ENCODE peak calls at places on chromosomes 13 and 19, in four cellular contexts. U is HCT116, C is neural progenitor cell, Y is GM23338. T is an unnamed sample.

GRCh38 chr13:25247345-25247744 is 39.9 kb downstream of the MTMR6 start:
- DNase-seq in U (no peak), C (no peak), Y (no peak), T (no peak)

GRCh38 chr19:10565028-10565566 is 713 bp downstream of the KRI1 start:
- DNase-seq in U (no peak), C (peak; percentile 81), Y (peak; percentile 75), T (peak; percentile 61)

GRCh38 chr19:5654931-5655330 is 25.4 kb downstream of the MICOS13 start:
- DNase-seq in U (no peak), C (no peak), Y (no peak), T (no peak)

GRCh38 chr19:10036601-10037071 is 23.4 kb downstream of the RDH8 start:
- DNase-seq in U (no peak), C (no peak), Y (no peak), T (no peak)

GRCh38 chr13:59345316-59345715 is 818.4 kb downstream of the DIAPH3 start:
- DNase-seq in U (no peak), C (no peak), Y (no peak), T (no peak)

GRCh38 chr13:68190826-68191225 is 960.7 kb upstream of the PCDH9 start:
- DNase-seq in U (peak; percentile 56), C (no peak), Y (no peak), T (no peak)

GRCh38 chr13:51212808-51213728 is 9.1 kb upstream of the FAM124A start:
- DNase-seq in U (no peak), C (no peak), Y (no peak), T (no peak)

GRCh38 chr13:48086272-48086671 is 8.6 kb downstream of the MED4 start:
- DNase-seq in U (no peak), C (peak; percentile 37), Y (no peak), T (no peak)

GRCh38 chr19:52748336-52748950 is 13.6 kb upstream of the ZNF611 start:
- DNase-seq in U (no peak), C (peak; percentile 73), Y (peak; percentile 85), T (no peak)

GRCh38 chr13:45373116-45373606 is 32.2 kb upstream of the TPT1 start:
- DNase-seq in U (no peak), C (no peak), Y (no peak), T (no peak)

GRCh38 chr19:46155237-46155636 is 7.2 kb downstream of the IGFL2 start:
- DNase-seq in U (no peak), C (no peak), Y (no peak), T (no peak)

GRCh38 chr13:39417643-39418042 is 185.3 kb downstream of the LHFPL6 start:
- DNase-seq in U (no peak), C (peak; percentile 49), Y (peak; percentile 52), T (no peak)

GRCh38 chr13:72839831-72840426 is 58.0 kb downstream of the PIBF1 start:
- DNase-seq in U (peak; percentile 47), C (peak; percentile 63), Y (peak; percentile 75), T (peak; percentile 57)

GRCh38 chr13:101452519-101453485 is at the start of gene ITGBL1:
- DNase-seq in U (no peak), C (no peak), Y (no peak), T (no peak)

GRCh38 chr13:109789262-109789661 is 2.9 kb upstream of the IRS2 start:
- DNase-seq in U (no peak), C (no peak), Y (no peak), T (no peak)

GRCh38 chr13:110873639-110874507 is 41.0 kb downstream of the ANKRD10 start:
- DNase-seq in U (no peak), C (no peak), Y (no peak), T (no peak)

GRCh38 chr19:58196911-58197616 is 14.2 kb downstream of the ZNF274 start:
- DNase-seq in U (no peak), C (no peak), Y (peak; percentile 12), T (no peak)

GRCh38 chr13:105202384-105202783 is 1333.1 kb downstream of the EFNB2 start:
- DNase-seq in U (peak; percentile 19), C (peak; percentile 56), Y (peak; percentile 78), T (no peak)

GRCh38 chr19:13825489-13826475 is 30.5 kb downstream of the ZSWIM4 start:
- DNase-seq in U (no peak), C (peak; percentile 75), Y (peak; percentile 96), T (peak; percentile 48)

GRCh38 chr19:4977299-4978174 is 8.6 kb downstream of the KDM4B start:
- DNase-seq in U (no peak), C (no peak), Y (no peak), T (no peak)

GRCh38 chr13:34555988-34556387 is 386.1 kb upstream of the NBEA start:
- DNase-seq in U (no peak), C (peak; percentile 12), Y (no peak), T (no peak)

GRCh38 chr19:41955521-41955920 is 3.6 kb downstream of the RABAC1 start:
- DNase-seq in U (no peak), C (no peak), Y (no peak), T (no peak)

GRCh38 chr19:7934766-7935165 is 8.7 kb downstream of the TIMM44 start:
- DNase-seq in U (no peak), C (no peak), Y (no peak), T (no peak)

GRCh38 chr13:97855570-97855970 is 97.9 kb upstream of the IPO5 start:
- DNase-seq in U (peak; percentile 58), C (peak; percentile 88), Y (peak; percentile 92), T (peak; percentile 37)

GRCh38 chr19:45828523-45828922 is 13.4 kb upstream of the RSPH6A start:
- DNase-seq in U (no peak), C (no peak), Y (no peak), T (no peak)

GRCh38 chr13:36430247-36431203 is 1.8 kb upstream of the CCNA1 start:
- DNase-seq in U (no peak), C (peak; percentile 57), Y (peak; percentile 73), T (no peak)

GRCh38 chr13:109630281-109630680 is 156.1 kb downstream of the IRS2 start:
- DNase-seq in U (no peak), C (no peak), Y (no peak), T (no peak)

GRCh38 chr19:12777217-12778019 is 2.1 kb upstream of the HOOK2 start:
- DNase-seq in U (no peak), C (peak; percentile 89), Y (peak; percentile 93), T (peak; percentile 91)

GRCh38 chr19:48509467-48510194 is 2.0 kb downstream of the LMTK3 start:
- DNase-seq in U (no peak), C (peak; percentile 34), Y (peak; percentile 78), T (no peak)

GRCh38 chr19:42362891-42363440 is 27.1 kb downstream of the CNFN start:
- DNase-seq in U (no peak), C (peak; percentile 14), Y (no peak), T (no peak)

GRCh38 chr13:50068508-50068907 is 53.3 kb downstream of the KCNRG start:
- DNase-seq in U (no peak), C (no peak), Y (no peak), T (no peak)

GRCh38 chr19:4537953-4538600 is 1.8 kb downstream of the LRG1 start:
- DNase-seq in U (no peak), C (peak; percentile 33), Y (peak; percentile 65), T (no peak)

DNA sequence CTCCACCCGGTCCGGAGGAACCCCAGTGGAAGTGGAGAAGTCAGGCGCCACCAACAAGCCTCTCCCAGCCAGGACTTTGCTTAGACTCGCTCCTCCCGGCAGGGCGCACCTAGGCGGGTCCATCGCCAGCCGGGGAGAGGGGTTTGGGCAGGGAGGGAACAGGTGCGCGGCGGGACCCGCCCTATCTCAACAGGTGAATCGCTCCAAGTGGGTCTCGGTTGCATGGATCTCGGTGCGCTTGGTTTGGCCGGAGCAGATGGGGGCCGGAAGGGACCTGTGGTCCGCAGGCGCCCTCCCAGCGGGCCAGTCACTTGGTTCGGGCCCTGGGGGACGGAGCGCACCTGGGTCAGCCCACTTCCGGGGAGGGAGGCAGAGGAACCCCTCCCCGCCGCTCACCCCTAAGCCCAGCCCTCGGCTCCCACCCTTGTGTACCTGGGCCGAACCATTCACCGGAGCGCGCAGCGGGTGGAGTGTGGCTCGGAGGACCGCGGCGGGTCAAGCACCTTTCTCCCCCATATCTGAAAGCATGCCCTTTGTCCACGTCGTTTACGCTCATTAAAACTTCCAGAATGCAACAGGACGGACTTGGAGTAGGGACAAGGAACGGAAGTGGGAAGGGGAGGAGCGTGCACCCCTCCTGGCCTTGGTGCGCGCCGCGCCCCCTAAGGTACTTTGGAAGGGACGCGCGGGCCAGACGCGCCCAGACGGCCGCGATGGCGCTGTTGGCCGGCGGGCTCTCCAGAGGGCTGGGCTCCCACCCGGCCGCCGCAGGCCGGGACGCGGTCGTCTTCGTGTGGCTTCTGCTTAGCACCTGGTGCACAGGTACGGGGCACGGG is at the start of gene LSR:
- DNase-seq in U (peak; percentile 94), C (peak; percentile 97), Y (peak; percentile 98), T (no peak)
- TF ChIP-seq CTCF in U (no peak), C (peak; percentile 27), Y (peak; percentile 3), T (no peak)

GRCh38 chr13:46475586-46475991 is 77.4 kb upstream of the LRCH1 start:
- DNase-seq in U (no peak), C (no peak), Y (no peak), T (no peak)
- TF ChIP-seq CTCF in U (no peak), C (no peak), Y (no peak), T (no peak)

GRCh38 chr19:54189668-54190502 is 505 bp upstream of the MBOAT7 start:
- DNase-seq in U (peak; percentile 100), C (peak; percentile 100), Y (peak; percentile 100), T (peak; percentile 100)

GRCh38 chr19:54189020-54189667 is at the start of gene MBOAT7:
- DNase-seq in U (no peak), C (no peak), Y (no peak), T (no peak)

GRCh38 chr19:54191671-54192453 is 754 bp downstream of the TSEN34 start:
- DNase-seq in U (no peak), C (no peak), Y (no peak), T (no peak)

GRCh38 chr19:54190942-54191670 is at the start of gene TSEN34:
- DNase-seq in U (peak; percentile 59), C (peak; percentile 92), Y (peak; percentile 88), T (peak; percentile 90)

DNA sequence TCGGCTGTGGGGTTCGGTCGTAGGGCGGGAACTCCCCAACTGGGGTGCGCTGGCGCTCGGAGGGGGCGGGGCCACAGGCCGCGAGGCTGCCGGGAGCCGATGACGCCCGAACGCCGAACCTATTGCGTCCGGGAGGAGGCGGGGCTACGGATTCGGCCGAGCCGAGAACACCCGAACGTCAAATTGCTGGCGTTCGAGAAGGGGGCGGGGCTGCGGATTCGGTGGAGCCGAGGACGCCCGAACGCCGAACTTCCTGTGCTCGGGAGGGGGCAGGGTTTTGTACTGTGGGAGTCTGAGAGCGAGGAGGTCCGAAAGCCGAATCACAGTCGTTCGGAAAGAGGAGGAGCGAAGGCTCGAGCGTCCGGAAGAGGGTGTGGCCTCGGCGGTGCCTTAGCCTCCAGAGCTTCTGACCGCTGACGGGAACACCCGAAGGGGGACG is 586 bp upstream of the TSEN34 start:
- DNase-seq in U (peak; percentile 98), C (peak; percentile 99), Y (peak; percentile 99), T (peak; percentile 99)
- TF ChIP-seq CTCF in U (no peak), C (no peak), Y (no peak), T (no peak)

DNA sequence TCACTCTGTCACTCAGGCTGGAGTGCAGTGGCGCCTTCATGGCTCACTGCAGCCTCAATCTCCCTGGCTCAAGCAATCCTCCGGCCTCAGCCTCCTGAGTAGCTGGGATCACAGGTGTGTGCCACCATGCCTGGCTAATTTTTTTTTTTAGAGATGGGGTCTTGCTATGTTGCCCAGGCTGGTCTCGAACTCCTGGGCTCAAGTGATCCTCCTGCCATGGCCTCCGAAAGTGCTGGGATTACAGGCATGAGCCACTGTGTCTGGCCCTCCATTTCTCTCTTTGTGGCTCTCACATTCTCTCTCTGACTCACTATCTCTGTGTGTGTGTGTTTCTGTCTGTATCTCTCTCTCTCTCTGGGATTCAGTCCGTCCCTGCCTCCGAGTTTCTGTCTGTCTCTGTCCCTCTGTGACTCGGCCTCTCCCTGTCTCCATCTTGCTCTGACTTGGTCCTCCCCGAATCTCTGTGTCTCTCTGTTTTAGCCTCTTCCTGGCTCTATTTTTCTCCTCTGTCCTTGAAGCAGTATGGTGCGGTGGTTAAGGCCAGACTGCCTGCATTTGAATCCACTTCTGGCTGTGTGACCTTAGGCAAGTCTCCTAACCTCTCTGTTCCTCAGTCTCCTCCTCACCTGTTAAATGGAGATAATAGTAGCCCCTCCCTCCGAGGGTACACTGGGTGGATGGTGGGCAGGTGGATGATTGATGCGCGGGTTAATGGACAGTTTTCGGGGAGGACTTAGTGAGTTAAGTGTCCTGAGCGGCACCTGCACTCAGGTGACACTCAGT is 11.0 kb downstream of the MEIS3 start:
- DNase-seq in U (no peak), C (no peak), Y (no peak), T (no peak)
- TF ChIP-seq CTCF in U (no peak), C (no peak), Y (no peak), T (no peak)

T was measured in glutamatergic neuron.